ENCODE peak calls at places on chromosomes 1 and 21, in eight cellular contexts. One of them, this sample, is unnamed.

GRCh38 chr1:61097326-61097725 is 15.0 kb downstream of the NFIA start:
- DNase-seq in HTR-8/SVneo: no peak
- DNase-seq in A549: no peak
- DNase-seq in progenitor cell of endocrine pancreas: no peak
- DNase-seq in nucleus accumbens: no peak
- DNase-seq in T-helper 22 cell: no peak
- DNase-seq in GDM1: no peak
- DNase-seq in memory B cell: no peak
- DNase-seq in this sample: no peak

GRCh38 chr1:92933459-92933858 is 27.8 kb downstream of the DIPK1A start:
- DNase-seq in memory B cell: no peak
- DNase-seq in nucleus accumbens: no peak
- DNase-seq in GDM1: no peak
- DNase-seq in T-helper 22 cell: no peak
- DNase-seq in HTR-8/SVneo: no peak
- DNase-seq in A549: no peak
- DNase-seq in progenitor cell of endocrine pancreas: no peak
- DNase-seq in this sample: no peak

GRCh38 chr1:31846484-31846883 is 30.7 kb upstream of the SPOCD1 start:
- DNase-seq in A549: no peak
- DNase-seq in nucleus accumbens: no peak
- DNase-seq in GDM1: no peak
- DNase-seq in progenitor cell of endocrine pancreas: no peak
- DNase-seq in memory B cell: no peak
- DNase-seq in HTR-8/SVneo: no peak
- DNase-seq in T-helper 22 cell: no peak
- DNase-seq in this sample: no peak

GRCh38 chr1:219066631-219067349 is 106.9 kb upstream of the LYPLAL1 start:
- DNase-seq in A549: peak; percentile 77
- DNase-seq in GDM1: no peak
- DNase-seq in nucleus accumbens: no peak
- DNase-seq in memory B cell: no peak
- DNase-seq in HTR-8/SVneo: peak; percentile 41
- DNase-seq in progenitor cell of endocrine pancreas: no peak
- DNase-seq in T-helper 22 cell: no peak
- DNase-seq in this sample: peak; percentile 4

GRCh38 chr1:59751801-59752200 is 62.9 kb upstream of the HOOK1 start:
- DNase-seq in progenitor cell of endocrine pancreas: no peak
- DNase-seq in A549: no peak
- DNase-seq in GDM1: no peak
- DNase-seq in T-helper 22 cell: no peak
- DNase-seq in HTR-8/SVneo: no peak
- DNase-seq in nucleus accumbens: no peak
- DNase-seq in memory B cell: no peak
- DNase-seq in this sample: no peak

GRCh38 chr1:234875328-234875952 is 253.2 kb downstream of the TOMM20 start:
- DNase-seq in HTR-8/SVneo: no peak
- DNase-seq in A549: no peak
- DNase-seq in GDM1: no peak
- DNase-seq in memory B cell: no peak
- DNase-seq in nucleus accumbens: no peak
- DNase-seq in T-helper 22 cell: no peak
- DNase-seq in progenitor cell of endocrine pancreas: no peak
- DNase-seq in this sample: no peak

GRCh38 chr1:100309863-100310262 is 42.4 kb upstream of the CDC14A start:
- DNase-seq in HTR-8/SVneo: no peak
- DNase-seq in T-helper 22 cell: no peak
- DNase-seq in A549: no peak
- DNase-seq in memory B cell: no peak
- DNase-seq in GDM1: no peak
- DNase-seq in nucleus accumbens: no peak
- DNase-seq in progenitor cell of endocrine pancreas: no peak
- DNase-seq in this sample: no peak

GRCh38 chr1:32766328-32766972 is 50.7 kb downstream of the YARS1 start:
- DNase-seq in nucleus accumbens: no peak
- DNase-seq in T-helper 22 cell: no peak
- DNase-seq in progenitor cell of endocrine pancreas: no peak
- DNase-seq in memory B cell: no peak
- DNase-seq in GDM1: no peak
- DNase-seq in HTR-8/SVneo: no peak
- DNase-seq in A549: no peak
- DNase-seq in this sample: no peak

GRCh38 chr21:31580866-31581276 is 78.6 kb upstream of the SOD1 start:
- DNase-seq in memory B cell: peak; percentile 65
- DNase-seq in T-helper 22 cell: peak; percentile 29
- DNase-seq in A549: peak; percentile 54
- DNase-seq in GDM1: peak; percentile 17
- DNase-seq in nucleus accumbens: peak; percentile 83
- DNase-seq in HTR-8/SVneo: peak; percentile 73
- DNase-seq in progenitor cell of endocrine pancreas: peak; percentile 62
- DNase-seq in this sample: peak; percentile 62

GRCh38 chr1:43039228-43040055 is 80.8 kb upstream of the SLC2A1 start:
- DNase-seq in T-helper 22 cell: no peak
- DNase-seq in progenitor cell of endocrine pancreas: no peak
- DNase-seq in GDM1: no peak
- DNase-seq in A549: no peak
- DNase-seq in memory B cell: no peak
- DNase-seq in nucleus accumbens: no peak
- DNase-seq in HTR-8/SVneo: no peak
- DNase-seq in this sample: no peak

GRCh38 chr1:8856689-8857412 is 21.6 kb downstream of the ENO1 start:
- DNase-seq in memory B cell: no peak
- DNase-seq in HTR-8/SVneo: no peak
- DNase-seq in GDM1: no peak
- DNase-seq in T-helper 22 cell: no peak
- DNase-seq in progenitor cell of endocrine pancreas: no peak
- DNase-seq in nucleus accumbens: no peak
- DNase-seq in A549: no peak
- DNase-seq in this sample: no peak

GRCh38 chr1:116934586-116935207 is 25.0 kb downstream of the PTGFRN start:
- DNase-seq in nucleus accumbens: no peak
- DNase-seq in T-helper 22 cell: no peak
- DNase-seq in memory B cell: no peak
- DNase-seq in HTR-8/SVneo: no peak
- DNase-seq in A549: peak; percentile 6
- DNase-seq in progenitor cell of endocrine pancreas: no peak
- DNase-seq in GDM1: no peak
- DNase-seq in this sample: peak; percentile 55

GRCh38 chr21:27772816-27773215 is 805.9 kb upstream of the ADAMTS5 start:
- DNase-seq in T-helper 22 cell: no peak
- DNase-seq in progenitor cell of endocrine pancreas: no peak
- DNase-seq in nucleus accumbens: no peak
- DNase-seq in HTR-8/SVneo: no peak
- DNase-seq in A549: no peak
- DNase-seq in GDM1: no peak
- DNase-seq in memory B cell: no peak
- DNase-seq in this sample: no peak

GRCh38 chr1:87197156-87197555 is 131.5 kb upstream of the LMO4 start:
- DNase-seq in nucleus accumbens: no peak
- DNase-seq in HTR-8/SVneo: no peak
- DNase-seq in A549: no peak
- DNase-seq in memory B cell: no peak
- DNase-seq in T-helper 22 cell: no peak
- DNase-seq in progenitor cell of endocrine pancreas: no peak
- DNase-seq in GDM1: no peak
- DNase-seq in this sample: no peak

GRCh38 chr1:99737016-99737415 is 29.4 kb downstream of the FRRS1 start:
- DNase-seq in GDM1: peak; percentile 18
- DNase-seq in A549: peak; percentile 74
- DNase-seq in memory B cell: no peak
- DNase-seq in T-helper 22 cell: no peak
- DNase-seq in progenitor cell of endocrine pancreas: no peak
- DNase-seq in HTR-8/SVneo: peak; percentile 49
- DNase-seq in nucleus accumbens: peak; percentile 17
- DNase-seq in this sample: peak; percentile 66

GRCh38 chr21:33268392-33268735 is 2.2 kb downstream of the IL10RB start:
- DNase-seq in memory B cell: no peak
- DNase-seq in nucleus accumbens: no peak
- DNase-seq in progenitor cell of endocrine pancreas: no peak
- DNase-seq in HTR-8/SVneo: no peak
- DNase-seq in T-helper 22 cell: no peak
- DNase-seq in A549: no peak
- DNase-seq in GDM1: no peak
- DNase-seq in this sample: no peak

GRCh38 chr1:25167269-25168192 is 64.8 kb downstream of the SYF2 start:
- DNase-seq in A549: peak; percentile 11
- DNase-seq in T-helper 22 cell: no peak
- DNase-seq in HTR-8/SVneo: no peak
- DNase-seq in nucleus accumbens: peak; percentile 22
- DNase-seq in GDM1: no peak
- DNase-seq in progenitor cell of endocrine pancreas: no peak
- DNase-seq in memory B cell: no peak
- DNase-seq in this sample: no peak

GRCh38 chr1:232322162-232322734 is 307.7 kb downstream of the SIPA1L2 start:
- DNase-seq in HTR-8/SVneo: no peak
- DNase-seq in nucleus accumbens: no peak
- DNase-seq in A549: no peak
- DNase-seq in memory B cell: no peak
- DNase-seq in T-helper 22 cell: no peak
- DNase-seq in GDM1: no peak
- DNase-seq in progenitor cell of endocrine pancreas: no peak
- DNase-seq in this sample: no peak

GRCh38 chr1:169201084-169201619 is 94.7 kb downstream of the ATP1B1 start:
- DNase-seq in GDM1: no peak
- DNase-seq in nucleus accumbens: no peak
- DNase-seq in T-helper 22 cell: no peak
- DNase-seq in HTR-8/SVneo: no peak
- DNase-seq in progenitor cell of endocrine pancreas: no peak
- DNase-seq in memory B cell: no peak
- DNase-seq in A549: no peak
- DNase-seq in this sample: no peak

GRCh38 chr1:23369335-23370013 is at the start of gene ZNF436:
- DNase-seq in progenitor cell of endocrine pancreas: no peak
- DNase-seq in GDM1: peak; percentile 54
- DNase-seq in HTR-8/SVneo: no peak
- DNase-seq in A549: peak; percentile 25
- DNase-seq in T-helper 22 cell: no peak
- DNase-seq in memory B cell: no peak
- DNase-seq in nucleus accumbens: peak; percentile 90
- DNase-seq in this sample: peak; percentile 89

GRCh38 chr1:115837762-115838421 is 3.0 kb downstream of the NHLH2 start:
- DNase-seq in T-helper 22 cell: no peak
- DNase-seq in GDM1: no peak
- DNase-seq in nucleus accumbens: peak; percentile 17
- DNase-seq in progenitor cell of endocrine pancreas: no peak
- DNase-seq in HTR-8/SVneo: no peak
- DNase-seq in A549: no peak
- DNase-seq in memory B cell: no peak
- DNase-seq in this sample: no peak

GRCh38 chr1:209029737-209030136 is 553.8 kb upstream of the CAMK1G start:
- DNase-seq in nucleus accumbens: no peak
- DNase-seq in memory B cell: no peak
- DNase-seq in HTR-8/SVneo: no peak
- DNase-seq in A549: no peak
- DNase-seq in progenitor cell of endocrine pancreas: no peak
- DNase-seq in GDM1: no peak
- DNase-seq in T-helper 22 cell: no peak
- DNase-seq in this sample: peak; percentile 3

GRCh38 chr1:50700226-50701020 is 259.6 kb downstream of the FAF1 start:
- DNase-seq in nucleus accumbens: no peak
- DNase-seq in memory B cell: no peak
- DNase-seq in GDM1: no peak
- DNase-seq in HTR-8/SVneo: no peak
- DNase-seq in A549: no peak
- DNase-seq in progenitor cell of endocrine pancreas: no peak
- DNase-seq in T-helper 22 cell: no peak
- DNase-seq in this sample: no peak